ENCODE peak calls at places on chromosomes 11 and 22, in ten cellular contexts. P is PC-9, W is neuronal stem cell, Z is aorta, N is heart right ventricle, A is cardiac muscle cell, R is endothelial cell of umbilical vein, J is substantia nigra, T is AG04450, O is IMR-90. U is an unnamed sample.

GRCh38 chr11:35190804-35191348 is 51.9 kb downstream of the CD44 start:
- DNase-seq in T (peak), N (no peak), O (peak), W (no peak), J (no peak), R (no peak), Z (no peak), A (peak), P (no peak), U (no peak)

GRCh38 chr11:115348404-115348803 is 155.8 kb downstream of the CADM1 start:
- DNase-seq in Z (no peak), O (no peak), P (no peak), A (no peak), N (no peak), R (no peak), W (no peak), T (no peak), J (no peak), U (no peak)

GRCh38 chr11:1659478-1659877 is 29.9 kb downstream of the KRTAP5-5 start:
- DNase-seq in P (no peak), T (no peak), N (no peak), R (no peak), W (no peak), Z (no peak), J (no peak), A (no peak), O (no peak), U (no peak)

GRCh38 chr22:23829845-23830372 is 8.9 kb downstream of the DERL3 start:
- DNase-seq in P (no peak), W (no peak), T (peak), Z (no peak), J (no peak), N (no peak), O (peak), R (no peak), A (peak), U (no peak)

GRCh38 chr11:120223793-120224192 is 13.0 kb downstream of the OAF start:
- DNase-seq in R (no peak), Z (no peak), A (no peak), N (no peak), T (no peak), O (no peak), W (no peak), P (no peak), J (no peak), U (peak)

GRCh38 chr22:25027959-25028840 is 75.7 kb downstream of the KIAA1671 start:
- DNase-seq in R (peak), W (peak), P (no peak), A (peak), J (no peak), Z (no peak), T (no peak), N (peak), O (no peak), U (no peak)

GRCh38 chr11:109914809-109915653 is 178.2 kb upstream of the ZC3H12C start:
- DNase-seq in A (peak), P (peak), T (no peak), N (no peak), J (no peak), R (peak), O (peak), W (no peak), Z (no peak), U (no peak)

GRCh38 chr11:126698576-126698975 is 302.0 kb downstream of the KIRREL3 start:
- DNase-seq in O (no peak), T (no peak), R (no peak), P (no peak), N (no peak), W (no peak), J (no peak), Z (no peak), A (no peak), U (no peak)

GRCh38 chr11:48081151-48082010 is 101.0 kb downstream of the PTPRJ start:
- DNase-seq in Z (peak), P (no peak), W (no peak), R (peak), T (no peak), J (no peak), A (peak), O (peak), N (peak), U (peak)

GRCh38 chr11:76654310-76654851 is 16.2 kb downstream of the LRRC32 start:
- DNase-seq in W (no peak), T (peak), Z (peak), A (peak), R (no peak), J (no peak), P (no peak), N (peak), O (peak), U (no peak)

GRCh38 chr11:32307449-32307848 is 127.9 kb downstream of the WT1 start:
- DNase-seq in R (no peak), P (no peak), J (no peak), T (no peak), Z (no peak), O (no peak), A (no peak), W (no peak), N (no peak), U (no peak)

GRCh38 chr11:130095326-130095725 is 25.6 kb downstream of the APLP2 start:
- DNase-seq in R (no peak), T (no peak), P (no peak), A (no peak), Z (no peak), W (no peak), O (no peak), J (no peak), N (no peak), U (no peak)

GRCh38 chr11:61058583-61059259 is 43.6 kb upstream of the CD5 start:
- DNase-seq in O (no peak), Z (no peak), W (no peak), A (no peak), J (no peak), T (no peak), R (no peak), P (no peak), N (no peak), U (no peak)

GRCh38 chr11:131867457-131868257 is 497.2 kb downstream of the NTM start:
- DNase-seq in N (peak), O (peak), J (peak), A (peak), W (peak), T (peak), R (peak), Z (peak), P (no peak), U (peak)

GRCh38 chr22:49963647-49964026 is 3.1 kb downstream of the PIM3 start:
- DNase-seq in W (no peak), R (no peak), A (no peak), J (no peak), P (no peak), N (peak), T (no peak), O (no peak), Z (no peak), U (peak)

GRCh38 chr22:21937821-21938070 is 14.9 kb downstream of the PPM1F start:
- DNase-seq in Z (peak), N (peak), P (no peak), T (no peak), A (no peak), O (peak), R (no peak), W (no peak), J (no peak), U (no peak)

GRCh38 chr11:113577356-113578163 is 102.4 kb upstream of the DRD2 start:
- DNase-seq in T (no peak), J (no peak), A (no peak), O (no peak), P (no peak), N (no peak), Z (no peak), W (no peak), R (no peak), U (no peak)

GRCh38 chr22:40512426-40513136 is 123.9 kb downstream of the MRTFA start:
- DNase-seq in R (no peak), Z (no peak), W (no peak), A (peak), T (peak), J (no peak), N (no peak), O (peak), P (peak), U (peak)

GRCh38 chr11:64864473-64865285 is 13.7 kb downstream of the EHD1 start:
- DNase-seq in R (peak), N (peak), T (peak), A (peak), J (no peak), W (no peak), O (peak), P (no peak), Z (peak), U (no peak)

GRCh38 chr11:1196516-1197391 is 26.1 kb upstream of the MUC5B start:
- DNase-seq in R (no peak), Z (peak), P (no peak), W (no peak), O (no peak), J (no peak), A (no peak), N (peak), T (no peak), U (peak)

GRCh38 chr11:20112291-20113146 is 47.8 kb downstream of the DBX1 start:
- DNase-seq in O (peak), Z (peak), T (peak), J (peak), P (peak), W (no peak), N (peak), R (peak), A (peak), U (peak)

GRCh38 chr22:46447906-46448669 is 89.3 kb downstream of the CELSR1 start:
- DNase-seq in N (no peak), P (no peak), R (no peak), J (no peak), O (no peak), A (no peak), W (no peak), T (no peak), Z (no peak), U (no peak)

GRCh38 chr11:86302092-86302793 is at the start of gene HIKESHI:
- DNase-seq in W (peak), R (peak), N (peak), O (peak), T (peak), J (peak), Z (peak), P (peak), A (peak), U (peak)

GRCh38 chr11:2178906-2179494 is 7.4 kb upstream of the TH start:
- DNase-seq in A (peak), P (peak), W (no peak), R (no peak), J (no peak), N (no peak), T (no peak), O (peak), Z (no peak), U (no peak)

GRCh38 chr11:126318642-126319373 is 14.9 kb downstream of the DCPS start:
- DNase-seq in N (no peak), W (no peak), T (peak), A (peak), Z (peak), O (peak), R (no peak), J (no peak), P (no peak), U (no peak)

GRCh38 chr22:46432164-46433068 is 96.9 kb downstream of the TRMU start:
- DNase-seq in A (no peak), Z (no peak), N (no peak), P (no peak), R (no peak), T (no peak), J (no peak), W (no peak), O (no peak), U (no peak)

GRCh38 chr22:42623756-42624446 is 9.2 kb upstream of the POLDIP3 start:
- DNase-seq in J (no peak), R (no peak), A (no peak), P (no peak), N (no peak), O (no peak), Z (no peak), W (no peak), T (no peak), U (no peak)
- H3K27ac ChIP-seq in J (no peak), R (no peak), A (no peak), P (no peak), N (peak), O (no peak), Z (no peak), W (no peak), T (no peak), U (peak)

GRCh38 chr11:95999604-96000003 is 75.7 kb upstream of the MTMR2 start:
- DNase-seq in J (no peak), T (no peak), Z (no peak), W (no peak), O (no peak), A (peak), R (no peak), N (no peak), P (no peak), U (no peak)

GRCh38 chr11:96002754-96003290 is 78.9 kb upstream of the MTMR2 start:
- DNase-seq in R (no peak), N (no peak), J (no peak), A (no peak), P (no peak), T (no peak), Z (no peak), O (no peak), W (no peak), U (no peak)

GRCh38 chr11:96002339-96002738 is 78.4 kb upstream of the MTMR2 start:
- DNase-seq in O (no peak), J (no peak), R (no peak), P (no peak), A (no peak), T (no peak), N (no peak), W (no peak), Z (no peak), U (no peak)

GRCh38 chr11:96000064-96000463 is 76.2 kb upstream of the MTMR2 start:
- DNase-seq in J (no peak), P (no peak), W (no peak), A (peak), T (no peak), Z (no peak), N (no peak), O (no peak), R (peak), U (no peak)

GRCh38 chr11:96001037-96001436 is 77.1 kb upstream of the MTMR2 start:
- DNase-seq in N (peak), A (peak), W (no peak), T (peak), R (no peak), O (peak), Z (peak), P (no peak), J (no peak), U (peak)
- H3K27ac ChIP-seq in N (peak), A (no peak), W (no peak), T (no peak), R (no peak), O (no peak), Z (peak), P (no peak), J (no peak), U (peak)

DNA sequence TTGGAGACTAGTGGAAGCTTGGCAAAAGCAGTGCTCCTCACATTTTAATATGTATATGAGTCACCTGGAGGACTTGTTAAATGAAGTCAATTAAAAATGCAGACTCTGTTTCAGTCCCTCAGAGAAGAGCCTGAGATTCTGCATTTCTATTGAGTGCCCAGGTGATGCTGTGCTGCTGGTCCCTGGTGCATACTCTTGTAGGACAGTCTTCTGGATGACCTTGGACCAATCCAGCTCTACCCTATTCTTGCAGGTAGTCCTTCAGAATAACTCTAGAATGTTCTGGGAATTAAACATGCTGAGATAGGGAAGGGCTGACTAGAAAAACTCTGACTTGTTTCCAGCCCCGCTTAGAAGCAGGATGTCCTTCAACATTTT is 115.9 kb downstream of the CASP12 start:
- DNase-seq in A (no peak), T (no peak), W (no peak), N (no peak), O (no peak), Z (no peak), P (no peak), J (no peak), R (no peak), U (no peak)
- H3K27ac ChIP-seq in A (no peak), T (no peak), W (no peak), N (no peak), O (no peak), Z (no peak), P (no peak), J (no peak), R (no peak), U (no peak)

GRCh38 chr11:67266424-67267187 is at the start of gene GRK2:
- DNase-seq in T (no peak), O (peak), W (no peak), P (no peak), N (peak), Z (peak), J (no peak), A (peak), R (no peak), U (no peak)
- H3K27ac ChIP-seq in T (no peak), O (peak), W (no peak), P (peak), N (peak), Z (no peak), J (peak), A (no peak), R (no peak), U (peak)

GRCh38 chr11:57251037-57251436 is 14.0 kb upstream of the APLNR start:
- DNase-seq in T (no peak), R (no peak), J (no peak), N (no peak), O (no peak), Z (no peak), A (peak), P (no peak), W (no peak), U (no peak)

GRCh38 chr11:57251491-57252104 is 14.5 kb upstream of the APLNR start:
- DNase-seq in P (no peak), N (peak), W (no peak), T (no peak), O (peak), J (no peak), R (peak), A (peak), Z (no peak), U (no peak)

GRCh38 chr11:57244911-57245310 is 7.9 kb upstream of the APLNR start:
- DNase-seq in J (no peak), O (no peak), A (no peak), P (no peak), Z (no peak), R (peak), W (no peak), T (no peak), N (no peak), U (no peak)

GRCh38 chr11:57249384-57250319 is 12.6 kb upstream of the APLNR start:
- DNase-seq in O (peak), P (peak), W (peak), J (peak), A (peak), Z (peak), T (peak), R (peak), N (peak), U (no peak)

DNA sequence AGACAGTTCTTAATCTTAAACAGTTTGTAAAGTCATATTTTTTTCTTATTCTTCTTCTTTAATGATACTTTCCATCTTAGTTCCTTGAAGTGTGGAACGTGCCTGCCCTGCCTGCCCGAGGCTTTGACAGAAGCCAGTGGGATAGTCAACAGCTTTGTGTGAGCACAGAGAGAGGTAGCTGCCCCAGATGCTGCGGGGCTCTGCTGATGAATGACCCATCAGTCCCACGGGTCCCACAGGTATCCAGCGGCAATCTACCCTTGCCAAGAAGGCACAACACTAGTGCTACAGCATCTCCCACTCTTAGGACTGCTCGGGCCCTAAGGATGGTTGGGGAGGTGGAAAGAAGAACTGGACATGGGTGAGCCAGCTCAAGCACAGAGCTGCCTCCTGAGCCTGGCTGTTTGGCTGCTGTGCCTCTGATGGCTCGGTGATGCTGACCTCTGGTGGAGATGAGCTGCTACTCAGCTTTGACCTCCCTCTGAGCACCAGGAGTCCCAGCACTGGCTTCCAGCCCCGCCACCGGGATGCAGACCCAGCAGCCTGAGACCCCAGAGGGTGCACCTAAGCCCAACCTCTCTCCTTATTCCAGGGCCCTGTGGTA is 11.8 kb upstream of the APLNR start:
- DNase-seq in W (peak), Z (no peak), R (peak), N (peak), T (peak), P (peak), A (peak), O (peak), J (peak), U (no peak)
- H3K27ac ChIP-seq in W (no peak), Z (no peak), R (no peak), N (peak), T (no peak), P (no peak), A (no peak), O (no peak), J (no peak), U (peak)

GRCh38 chr11:44689265-44689664 is 37.5 kb upstream of the TSPAN18 start:
- DNase-seq in A (no peak), T (no peak), J (no peak), W (no peak), O (no peak), Z (no peak), R (no peak), P (no peak), N (no peak), U (no peak)

GRCh38 chr11:44687310-44687842 is 39.4 kb upstream of the TSPAN18 start:
- DNase-seq in Z (no peak), J (no peak), O (no peak), W (no peak), R (no peak), N (no peak), T (no peak), P (no peak), A (no peak), U (no peak)

GRCh38 chr11:44694443-44694842 is 32.3 kb upstream of the TSPAN18 start:
- DNase-seq in R (no peak), O (no peak), J (no peak), W (no peak), A (no peak), T (no peak), N (no peak), P (no peak), Z (no peak), U (no peak)

GRCh38 chr11:44693654-44694119 is 33.1 kb upstream of the TSPAN18 start:
- DNase-seq in J (no peak), N (no peak), T (no peak), R (no peak), O (no peak), Z (no peak), A (no peak), P (no peak), W (no peak), U (no peak)

GRCh38 chr11:44690651-44691050 is 36.1 kb upstream of the TSPAN18 start:
- DNase-seq in W (no peak), N (no peak), O (no peak), J (no peak), R (no peak), Z (peak), T (no peak), A (no peak), P (no peak), U (no peak)
- H3K27ac ChIP-seq in W (no peak), N (no peak), O (no peak), J (no peak), R (no peak), Z (no peak), T (no peak), A (no peak), P (no peak), U (no peak)